ENCODE peak calls at places on chromosome 19, in six cellular contexts. S is upper lobe of right lung, J is neural progenitor cell, C is kidney, U is GM23338, X is Panc1. T is an unnamed sample.
A peak's percentile ranks its signal among the peaks of the same experiment; 100 is the strongest.

GRCh38 chr19:13794388-13794751 is 873 bp upstream of the ZSWIM4 start:
- DNase-seq in S (peak; percentile 74), X (no peak), C (peak; percentile 93), J (no peak), U (peak; percentile 39), T (peak; percentile 97)

GRCh38 chr19:43651758-43652545 is 12.3 kb upstream of the CADM4 start:
- DNase-seq in C (no peak), U (peak; percentile 88), J (peak; percentile 75), X (peak; percentile 22), S (no peak), T (peak; percentile 66)

GRCh38 chr19:30362156-30362754 is 9.9 kb upstream of the ZNF536 start:
- DNase-seq in X (no peak), J (no peak), S (no peak), C (no peak), U (no peak), T (no peak)

GRCh38 chr19:3163230-3163886 is 15.2 kb upstream of the S1PR4 start:
- DNase-seq in U (peak; percentile 91), C (peak; percentile 82), X (no peak), S (peak; percentile 84), J (peak; percentile 89), T (peak; percentile 54)

GRCh38 chr19:10289836-10290438 is at the start of gene ICAM5:
- DNase-seq in X (no peak), S (no peak), C (no peak), J (no peak), U (peak; percentile 47), T (no peak)

GRCh38 chr19:13832096-13832495 is 36.9 kb downstream of the ZSWIM4 start:
- DNase-seq in C (peak; percentile 32), X (no peak), U (no peak), S (no peak), J (no peak), T (no peak)

GRCh38 chr19:19101540-19101939 is 36.7 kb downstream of the TMEM161A start:
- DNase-seq in U (no peak), X (no peak), C (no peak), J (no peak), S (no peak), T (no peak)

GRCh38 chr19:35141627-35142401 is 1.2 kb upstream of the FXYD7 start:
- DNase-seq in U (no peak), J (peak; percentile 42), X (no peak), C (no peak), S (no peak), T (no peak)

GRCh38 chr19:58196911-58197616 is 14.2 kb downstream of the ZNF274 start:
- DNase-seq in S (no peak), U (peak; percentile 12), J (no peak), C (no peak), X (no peak), T (peak; percentile 43)

GRCh38 chr19:4061178-4061682 is 5.5 kb downstream of the ZBTB7A start:
- DNase-seq in C (peak; percentile 95), S (peak; percentile 94), J (no peak), U (peak; percentile 60), X (no peak), T (peak; percentile 61)

GRCh38 chr19:46271488-46272197 is 25.2 kb upstream of the HIF3A start:
- DNase-seq in U (no peak), C (no peak), X (no peak), S (no peak), J (no peak), T (peak; percentile 70)

GRCh38 chr19:29247051-29247450 is 34.1 kb upstream of the UQCRFS1 start:
- DNase-seq in U (no peak), C (no peak), S (no peak), X (no peak), J (no peak), T (no peak)

GRCh38 chr19:34838753-34839431 is 65.9 kb upstream of the ZNF599 start:
- DNase-seq in U (peak; percentile 91), S (no peak), J (peak; percentile 72), C (no peak), X (no peak), T (no peak)

DNA sequence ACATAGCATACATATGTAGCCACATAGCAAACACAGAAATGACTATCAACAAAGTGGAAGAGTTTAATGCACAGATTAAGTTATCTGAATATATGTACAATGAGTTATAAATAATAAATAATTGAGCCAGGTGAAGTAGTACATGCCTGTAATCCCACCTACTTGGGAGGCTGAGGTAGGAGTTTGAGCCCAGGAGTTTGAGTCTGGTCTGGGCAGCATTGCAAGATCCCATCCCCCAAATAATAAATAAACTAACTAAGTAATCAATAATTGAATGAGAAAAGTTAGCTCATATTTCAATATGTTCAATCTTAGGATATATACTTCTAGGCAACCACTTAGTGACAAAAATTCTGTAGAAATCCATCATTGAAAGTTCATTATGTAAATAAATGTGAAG is 1.7 kb downstream of the CARD8 start:
- DNase-seq in J (no peak), S (no peak), U (no peak), C (no peak), X (no peak), T (no peak)
- H3K4me3 ChIP-seq in J (no peak overlapping the region), S (no peak overlapping the region), U (no peak overlapping the region), C (no peak overlapping the region), X (no peak overlapping the region), T (no peak overlapping the region)

DNA sequence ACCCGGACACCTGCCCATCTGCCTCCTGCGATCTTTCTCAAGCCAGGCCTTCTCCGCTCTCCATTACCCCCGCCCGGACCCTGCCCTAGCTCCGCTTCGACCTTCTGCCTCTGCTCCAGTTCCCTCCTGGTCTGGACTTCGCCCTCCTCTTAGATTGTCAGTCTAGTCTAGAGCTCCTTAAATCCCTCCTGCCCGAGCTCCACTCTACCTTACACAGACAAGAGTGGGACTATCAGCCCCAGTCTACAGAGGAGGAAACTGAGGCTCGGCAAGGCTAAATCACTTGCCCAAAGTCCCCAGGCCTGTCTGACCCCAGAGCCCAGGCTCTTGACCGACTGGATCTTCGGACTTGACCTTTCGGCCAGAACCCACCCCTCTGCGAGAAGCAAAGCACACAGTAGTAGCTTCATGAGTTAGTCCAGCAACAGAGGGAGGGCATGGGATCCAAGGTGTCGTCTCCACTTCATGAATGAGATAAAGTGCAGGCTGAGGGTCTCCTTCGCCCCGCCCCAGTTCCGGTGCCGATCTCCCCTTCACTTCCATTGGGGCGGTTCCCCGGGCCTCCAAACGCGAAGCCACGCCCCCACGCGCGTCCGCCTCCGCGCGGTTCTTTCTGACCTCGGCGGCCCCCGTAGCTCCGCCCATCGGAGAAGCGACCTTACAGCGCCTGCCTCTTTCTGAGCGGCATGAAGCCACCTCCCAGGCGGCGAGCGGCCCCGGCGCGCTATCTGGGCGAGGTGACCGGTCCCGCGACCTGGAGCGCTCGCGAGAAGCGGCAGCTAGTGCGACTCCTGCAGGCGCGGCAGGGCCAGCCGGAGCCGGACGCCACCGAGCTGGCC is at the start of gene SNAPC2:
- DNase-seq in U (peak; percentile 97), S (peak; percentile 99), J (peak; percentile 97), X (no peak), C (peak; percentile 99), T (peak; percentile 91)
- TF ChIP-seq CTCF in U (no peak), S (no peak), J (peak; percentile 25), X (no peak), C (no peak), T (no peak)

GRCh38 chr19:52397310-52398090 is at the start of gene ZNF528:
- DNase-seq in U (peak; percentile 98), J (peak; percentile 92), S (peak; percentile 98), X (peak; percentile 22), C (peak; percentile 99), T (peak; percentile 91)
- H3K4me3 ChIP-seq in U (peak within 1 kb of the TSS; percentile 57), J (peak within 1 kb of the TSS; percentile 65), S (peak within 1 kb of the TSS; percentile 63), X (peak within 1 kb of the TSS; percentile 82), C (peak within 1 kb of the TSS; percentile 93), T (peak within 1 kb of the TSS; percentile 89)

GRCh38 chr19:16778796-16779411 is 50.3 kb upstream of the SIN3B start:
- DNase-seq in S (peak; percentile 72), X (peak; percentile 72), J (peak; percentile 69), C (peak; percentile 68), U (peak; percentile 87), T (peak; percentile 70)
- TF ChIP-seq CTCF in S (peak; percentile 46), X (peak; percentile 79), J (peak; percentile 64), C (peak; percentile 30), U (peak; percentile 86), T (peak; percentile 78)

GRCh38 chr19:5967994-5968430 is 9.9 kb downstream of the RANBP3 start:
- DNase-seq in X (peak; percentile 42), C (peak; percentile 58), S (no peak), J (peak; percentile 79), U (peak; percentile 91), T (peak; percentile 84)
- H3K4me3 ChIP-seq in X (no peak overlapping the region), C (peak overlapping the region; percentile 27), S (no peak overlapping the region), J (no peak overlapping the region), U (no peak overlapping the region), T (no peak overlapping the region)

GRCh38 chr19:1428738-1429391 is 9.3 kb upstream of the RPS15 start:
- DNase-seq in J (no peak), C (no peak), S (no peak), X (no peak), U (no peak), T (no peak)

GRCh38 chr19:1429750-1430149 is 8.4 kb upstream of the RPS15 start:
- DNase-seq in U (no peak), X (no peak), S (no peak), C (no peak), J (no peak), T (no peak)

GRCh38 chr19:1432507-1432887 is 5.7 kb upstream of the RPS15 start:
- DNase-seq in J (no peak), C (peak; percentile 75), U (no peak), S (no peak), X (no peak), T (no peak)

GRCh38 chr19:1431759-1432506 is 6.3 kb upstream of the RPS15 start:
- DNase-seq in X (no peak), S (no peak), C (no peak), U (no peak), J (no peak), T (no peak)

GRCh38 chr19:1430201-1430621 is 8.0 kb upstream of the RPS15 start:
- DNase-seq in U (no peak), S (peak; percentile 62), C (peak; percentile 73), J (no peak), X (no peak), T (no peak)
- TF ChIP-seq CTCF in U (no peak), S (no peak), C (no peak), J (no peak), X (no peak), T (no peak)

T was measured in fibroblast of mammary gland.